ENCODE peak calls at places on chromosome 1, in nine cellular contexts. N is upper lobe of right lung; I is GM12891; G is CD4-positive, alpha-beta T cell; J is stimulated activated CD8-positive, alpha-beta memory T cell treated with anti-CD3 and anti-CD28 coated beads, Interleukin-2, amount 100 ng/mL, for 48 hours; S is right lobe of liver; A is Kasumi-1; Z is lower lobe of right lung; E is stromal cell of bone marrow. D is an unnamed sample.

GRCh38 chr1:109623601-109624161 is 4.0 kb downstream of the AMPD2 start:
- DNase-seq in N (no peak), I (no peak), G (no peak), J (no peak), S (no peak), A (no peak), Z (no peak), E (no peak), D (no peak)

GRCh38 chr1:208921259-208921658 is 662.3 kb upstream of the CAMK1G start:
- DNase-seq in N (no peak), I (no peak), G (no peak), J (no peak), S (no peak), A (no peak), Z (no peak), E (no peak), D (no peak)

GRCh38 chr1:43357251-43357650 is 1.5 kb upstream of the CDC20 start:
- DNase-seq in N (no peak), I (no peak), G (no peak), J (no peak), S (no peak), A (no peak), Z (no peak), E (no peak), D (no peak)

GRCh38 chr1:202967684-202968281 is 726 bp upstream of the CYB5R1 start:
- DNase-seq in N (no peak), I (peak), G (no peak), J (no peak), S (no peak), A (peak), Z (no peak), E (no peak), D (peak)

GRCh38 chr1:211830330-211831142 is at the start of gene LPGAT1:
- DNase-seq in N (peak), I (peak), G (peak), J (peak), S (peak), A (peak), Z (peak), E (peak), D (peak)

GRCh38 chr1:109877320-109877771 is 33.3 kb upstream of the CSF1 start:
- DNase-seq in N (peak), I (no peak), G (no peak), J (no peak), S (peak), A (no peak), Z (peak), E (peak), D (no peak)

GRCh38 chr1:153537376-153537730 is 1.6 kb upstream of the S100A6 start:
- DNase-seq in N (peak), I (no peak), G (no peak), J (no peak), S (peak), A (no peak), Z (no peak), E (no peak), D (no peak)

GRCh38 chr1:145886390-145886789 is 724 bp upstream of the ANKRD35 start:
- DNase-seq in N (no peak), I (no peak), G (no peak), J (no peak), S (no peak), A (no peak), Z (no peak), E (no peak), D (no peak)

GRCh38 chr1:109426278-109427170 is at the start of gene PSMA5:
- DNase-seq in N (peak), I (peak), G (peak), J (peak), S (peak), A (peak), Z (peak), E (peak), D (peak)

GRCh38 chr1:202023033-202023433 is 12.6 kb downstream of the ELF3 start:
- DNase-seq in N (peak), I (no peak), G (no peak), J (no peak), S (no peak), A (no peak), Z (peak), E (no peak), D (no peak)

GRCh38 chr1:219812491-219813221 is 115.7 kb downstream of the SLC30A10 start:
- DNase-seq in N (no peak), I (peak), G (no peak), J (no peak), S (no peak), A (peak), Z (no peak), E (peak), D (peak)

GRCh38 chr1:155008015-155008941 is 5.7 kb downstream of the ZBTB7B start:
- DNase-seq in N (no peak), I (no peak), G (no peak), J (no peak), S (no peak), A (no peak), Z (no peak), E (no peak), D (no peak)

GRCh38 chr1:119549719-119550141 is 42.7 kb downstream of the HSD3B1 start:
- DNase-seq in N (no peak), I (no peak), G (no peak), J (no peak), S (peak), A (peak), Z (peak), E (peak), D (peak)

GRCh38 chr1:85911742-85912141 is 203.5 kb upstream of the ZNHIT6 start:
- DNase-seq in N (no peak), I (no peak), G (no peak), J (no peak), S (no peak), A (peak), Z (no peak), E (peak), D (peak)

GRCh38 chr1:60903591-60903990 is 178.8 kb upstream of the NFIA start:
- DNase-seq in N (no peak), I (no peak), G (no peak), J (no peak), S (no peak), A (no peak), Z (no peak), E (peak), D (no peak)

GRCh38 chr1:17403081-17403480 is 31.1 kb downstream of the PADI6 start:
- DNase-seq in N (no peak), I (no peak), G (no peak), J (no peak), S (no peak), A (no peak), Z (no peak), E (no peak), D (no peak)

GRCh38 chr1:245448858-245449534 is 294.2 kb downstream of the KIF26B start:
- DNase-seq in N (no peak), I (no peak), G (no peak), J (no peak), S (no peak), A (no peak), Z (no peak), E (no peak), D (no peak)

GRCh38 chr1:8370046-8370881 is 52.4 kb downstream of the SLC45A1 start:
- DNase-seq in N (peak), I (no peak), G (no peak), J (no peak), S (peak), A (no peak), Z (no peak), E (no peak), D (no peak)

GRCh38 chr1:89887270-89887669 is 66.4 kb downstream of the LRRC8D start:
- DNase-seq in N (no peak), I (no peak), G (no peak), J (no peak), S (no peak), A (no peak), Z (no peak), E (no peak), D (peak)

GRCh38 chr1:210751911-210752310 is 382.0 kb downstream of the KCNH1 start:
- DNase-seq in N (no peak), I (no peak), G (no peak), J (no peak), S (no peak), A (no peak), Z (no peak), E (no peak), D (no peak)

GRCh38 chr1:241423541-241424479 is 66.8 kb upstream of the RGS7 start:
- DNase-seq in N (peak), I (peak), G (no peak), J (peak), S (peak), A (peak), Z (no peak), E (no peak), D (no peak)

GRCh38 chr1:157098519-157098918 is 1.1 kb downstream of the ETV3L start:
- DNase-seq in N (peak), I (no peak), G (no peak), J (no peak), S (no peak), A (no peak), Z (no peak), E (no peak), D (no peak)

GRCh38 chr1:22141948-22142314 is 966 bp downstream of the WNT4 start:
- DNase-seq in N (no peak), I (no peak), G (no peak), J (no peak), S (no peak), A (no peak), Z (no peak), E (no peak), D (no peak)

GRCh38 chr1:226404063-226404903 is 3.6 kb downstream of the PARP1 start:
- DNase-seq in N (no peak), I (no peak), G (no peak), J (no peak), S (no peak), A (no peak), Z (no peak), E (no peak), D (no peak)

GRCh38 chr1:42700006-42700405 is 17.8 kb downstream of the YBX1 start:
- DNase-seq in N (no peak), I (no peak), G (no peak), J (no peak), S (no peak), A (no peak), Z (no peak), E (no peak), D (no peak)